ENCODE peak calls at places on chromosomes 13 and 19, in eight cellular contexts. Z is activated naive CD8-positive, alpha-beta T cell treated with anti-CD3 and anti-CD28 coated beads for 36 hours; L is hepatocyte; X is stimulated activated naive CD8-positive, alpha-beta T cell treated with anti-CD3 and anti-CD28 coated beads, Interleukin-15, Interleukin-2, amounts not matched to agents 100 U/mL and 50 U/mL, for 24 hours; B is activated CD4-positive, alpha-beta T cell treated with anti-CD3 and anti-CD28 coated beads for 24 hours; F is substantia nigra; C is activated B cell treated with CpG ODN at 0.5 μM for 24 hours; H is brain microvascular endothelial cell. M is an unnamed sample.

GRCh38 chr13:72565893-72566292 is 161.5 kb downstream of the MZT1 start:
- DNase-seq in L (peak; percentile 72), F (no peak), C (no peak), H (peak; percentile 11), B (no peak), X (no peak), Z (no peak), M (no peak)

GRCh38 chr19:30862876-30863275 is 486.4 kb downstream of the TSHZ3 start:
- DNase-seq in B (no peak), X (no peak), F (no peak), C (no peak), L (no peak), Z (no peak), H (no peak), M (no peak)

GRCh38 chr19:1261512-1261862 is 7.6 kb upstream of the CIRBP start:
- DNase-seq in L (no peak), F (no peak), H (no peak), C (peak; percentile 52), Z (no peak), X (peak; percentile 43), B (no peak), M (no peak)

GRCh38 chr13:46521921-46522691 is 30.9 kb upstream of the LRCH1 start:
- DNase-seq in X (no peak), B (no peak), F (no peak), H (no peak), Z (no peak), C (no peak), L (no peak), M (no peak)

GRCh38 chr13:37621811-37622361 is 23.3 kb upstream of the POSTN start:
- DNase-seq in L (peak; percentile 31), X (no peak), F (no peak), Z (no peak), B (no peak), C (no peak), H (no peak), M (peak; percentile 89)

GRCh38 chr13:33109319-33109718 is 93.1 kb downstream of the KL start:
- DNase-seq in X (no peak), Z (no peak), H (no peak), B (no peak), L (no peak), F (no peak), C (no peak), M (peak; percentile 88)

GRCh38 chr19:8731428-8732169 is 10.2 kb downstream of the OR2Z1 start:
- DNase-seq in Z (peak; percentile 3), X (no peak), H (no peak), L (no peak), F (no peak), B (no peak), C (no peak), M (no peak)

GRCh38 chr19:30118221-30118620 is 176.2 kb downstream of the URI1 start:
- DNase-seq in C (no peak), H (no peak), X (no peak), F (no peak), B (no peak), L (no peak), Z (no peak), M (no peak)

GRCh38 chr19:39078436-39079200 is 5.5 kb upstream of the ACP7 start:
- DNase-seq in F (peak; percentile 9), C (no peak), H (peak; percentile 94), Z (no peak), X (no peak), B (no peak), L (no peak), M (peak; percentile 96)

GRCh38 chr19:4969772-4970531 is 1.0 kb downstream of the KDM4B start:
- DNase-seq in B (no peak), L (no peak), H (no peak), F (no peak), C (peak; percentile 32), Z (no peak), X (no peak), M (no peak)

GRCh38 chr19:18110833-18111232 is 13.3 kb downstream of the MAST3 start:
- DNase-seq in C (no peak), Z (no peak), H (no peak), X (no peak), B (no peak), F (no peak), L (no peak), M (no peak)

GRCh38 chr13:99527346-99527745 is 26.1 kb downstream of the TM9SF2 start:
- DNase-seq in C (no peak), L (no peak), B (no peak), Z (no peak), F (no peak), H (no peak), X (no peak), M (no peak)

GRCh38 chr13:20424959-20425358 is 100.7 kb downstream of the CRYL1 start:
- DNase-seq in Z (no peak), C (no peak), X (no peak), L (no peak), F (no peak), B (no peak), H (no peak), M (no peak)

GRCh38 chr19:23075031-23075733 is 41.6 kb upstream of the ZNF730 start:
- DNase-seq in C (no peak), L (peak; percentile 87), X (peak; percentile 27), B (no peak), F (no peak), H (peak; percentile 60), Z (peak; percentile 19), M (peak; percentile 62)

GRCh38 chr19:46225558-46226004 is 4.0 kb upstream of the IGFL1 start:
- DNase-seq in L (no peak), F (no peak), X (no peak), B (no peak), H (no peak), C (no peak), Z (peak; percentile 12), M (no peak)

GRCh38 chr19:36963262-36963661 is 47.1 kb downstream of the ZNF568 start:
- DNase-seq in Z (no peak), C (no peak), B (no peak), X (no peak), L (no peak), H (no peak), F (no peak), M (no peak)

GRCh38 chr13:107462501-107462900 is 752.8 kb downstream of the LIG4 start:
- DNase-seq in Z (no peak), F (no peak), X (no peak), L (no peak), C (no peak), B (no peak), H (peak; percentile 33), M (no peak)